ENCODE peak calls at places on chromosomes 12 and 14, in six cellular contexts. One of them, this sample, is unnamed.
A peak's percentile ranks its signal among the peaks of the same experiment; 100 is the strongest.

GRCh38 chr14:101193845-101194355 is 290.4 kb upstream of the RTL1 start:
- DNase-seq in PC-9: no peak
- DNase-seq in A549: no peak
- DNase-seq in IMR-90: no peak
- DNase-seq in hepatocyte: no peak
- DNase-seq in HCT116: no peak
- DNase-seq in this sample: no peak

GRCh38 chr14:72889366-72889765 is 4.5 kb downstream of the DPF3 start:
- DNase-seq in IMR-90: no peak
- DNase-seq in A549: no peak
- DNase-seq in PC-9: no peak
- DNase-seq in HCT116: no peak
- DNase-seq in hepatocyte: no peak
- DNase-seq in this sample: no peak

GRCh38 chr12:97308576-97309198 is 153.9 kb upstream of the RMST start:
- DNase-seq in hepatocyte: peak; percentile 58
- DNase-seq in A549: peak; percentile 68
- DNase-seq in PC-9: no peak
- DNase-seq in IMR-90: peak; percentile 65
- DNase-seq in HCT116: peak; percentile 46
- DNase-seq in this sample: peak; percentile 65

GRCh38 chr12:115998119-115998633 is 279.3 kb downstream of the MED13L start:
- DNase-seq in IMR-90: peak; percentile 72
- DNase-seq in PC-9: peak; percentile 2
- DNase-seq in hepatocyte: peak; percentile 53
- DNase-seq in HCT116: peak; percentile 32
- DNase-seq in A549: peak; percentile 56
- DNase-seq in this sample: no peak

GRCh38 chr14:67269338-67270060 is 28.3 kb downstream of the PALS1 start:
- DNase-seq in IMR-90: peak; percentile 87
- DNase-seq in PC-9: no peak
- DNase-seq in HCT116: no peak
- DNase-seq in A549: no peak
- DNase-seq in hepatocyte: peak; percentile 38
- DNase-seq in this sample: peak; percentile 39

GRCh38 chr12:124490584-124491305 is 76.7 kb downstream of the NCOR2 start:
- DNase-seq in IMR-90: no peak
- DNase-seq in PC-9: no peak
- DNase-seq in hepatocyte: peak; percentile 72
- DNase-seq in HCT116: no peak
- DNase-seq in A549: no peak
- DNase-seq in this sample: no peak

GRCh38 chr14:61503167-61503801 is 181.9 kb downstream of the PRKCH start:
- DNase-seq in HCT116: no peak
- DNase-seq in A549: no peak
- DNase-seq in PC-9: no peak
- DNase-seq in hepatocyte: no peak
- DNase-seq in IMR-90: peak; percentile 33
- DNase-seq in this sample: no peak

GRCh38 chr14:22627506-22628263 is 16.5 kb downstream of the OR6J1 start:
- DNase-seq in HCT116: no peak
- DNase-seq in A549: no peak
- DNase-seq in hepatocyte: no peak
- DNase-seq in PC-9: no peak
- DNase-seq in IMR-90: no peak
- DNase-seq in this sample: no peak

GRCh38 chr12:113059071-113059595 is 2.6 kb downstream of the DTX1 start:
- DNase-seq in PC-9: no peak
- DNase-seq in IMR-90: no peak
- DNase-seq in hepatocyte: no peak
- DNase-seq in A549: no peak
- DNase-seq in HCT116: no peak
- DNase-seq in this sample: peak; percentile 68

GRCh38 chr12:645563-646071 is 17.6 kb downstream of the NINJ2 start:
- DNase-seq in PC-9: peak; percentile 27
- DNase-seq in IMR-90: peak; percentile 62
- DNase-seq in A549: peak; percentile 75
- DNase-seq in HCT116: no peak
- DNase-seq in hepatocyte: no peak
- DNase-seq in this sample: peak; percentile 92

GRCh38 chr14:101780887-101781239 is 19.4 kb downstream of the PPP2R5C start:
- DNase-seq in hepatocyte: peak; percentile 28
- DNase-seq in HCT116: no peak
- DNase-seq in PC-9: no peak
- DNase-seq in A549: no peak
- DNase-seq in IMR-90: no peak
- DNase-seq in this sample: no peak

GRCh38 chr14:82387699-82388098 is 854.0 kb upstream of the SEL1L start:
- DNase-seq in A549: no peak
- DNase-seq in hepatocyte: no peak
- DNase-seq in PC-9: no peak
- DNase-seq in HCT116: no peak
- DNase-seq in IMR-90: no peak
- DNase-seq in this sample: no peak

GRCh38 chr12:54428050-54429013 is 9.3 kb upstream of the ITGA5 start:
- DNase-seq in PC-9: no peak
- DNase-seq in A549: no peak
- DNase-seq in hepatocyte: no peak
- DNase-seq in IMR-90: peak; percentile 68
- DNase-seq in HCT116: no peak
- DNase-seq in this sample: peak; percentile 89

GRCh38 chr14:104680056-104680805 is 9.2 kb upstream of the INF2 start:
- DNase-seq in IMR-90: peak; percentile 85
- DNase-seq in PC-9: peak; percentile 62
- DNase-seq in hepatocyte: peak; percentile 80
- DNase-seq in HCT116: no peak
- DNase-seq in A549: peak; percentile 83
- DNase-seq in this sample: peak; percentile 99

GRCh38 chr14:68397371-68397779 is 395.5 kb downstream of the ZFP36L1 start:
- DNase-seq in A549: no peak
- DNase-seq in HCT116: no peak
- DNase-seq in hepatocyte: peak; percentile 59
- DNase-seq in IMR-90: no peak
- DNase-seq in PC-9: no peak
- DNase-seq in this sample: no peak

GRCh38 chr14:37579250-37579649 is 15.8 kb downstream of the FOXA1 start:
- DNase-seq in hepatocyte: no peak
- DNase-seq in A549: no peak
- DNase-seq in PC-9: no peak
- DNase-seq in HCT116: no peak
- DNase-seq in IMR-90: no peak
- DNase-seq in this sample: peak; percentile 42

GRCh38 chr12:89951050-89951693 is 242.5 kb upstream of the ATP2B1 start:
- DNase-seq in HCT116: no peak
- DNase-seq in A549: peak; percentile 97
- DNase-seq in hepatocyte: peak; percentile 78
- DNase-seq in PC-9: peak; percentile 29
- DNase-seq in IMR-90: peak; percentile 84
- DNase-seq in this sample: peak; percentile 80

GRCh38 chr14:35286707-35287106 is 5.5 kb upstream of the PSMA6 start:
- DNase-seq in A549: no peak
- DNase-seq in IMR-90: no peak
- DNase-seq in hepatocyte: no peak
- DNase-seq in PC-9: no peak
- DNase-seq in HCT116: no peak
- DNase-seq in this sample: no peak

GRCh38 chr12:111359914-111360276 is 9.0 kb downstream of the PHETA1 start:
- DNase-seq in A549: no peak
- DNase-seq in IMR-90: no peak
- DNase-seq in HCT116: no peak
- DNase-seq in PC-9: no peak
- DNase-seq in hepatocyte: no peak
- DNase-seq in this sample: no peak

GRCh38 chr12:111359231-111359913 is 9.5 kb downstream of the PHETA1 start:
- DNase-seq in A549: no peak
- DNase-seq in hepatocyte: no peak
- DNase-seq in HCT116: no peak
- DNase-seq in PC-9: no peak
- DNase-seq in IMR-90: no peak
- DNase-seq in this sample: peak; percentile 49

GRCh38 chr12:111361717-111362576 is 6.9 kb downstream of the PHETA1 start:
- DNase-seq in IMR-90: no peak
- DNase-seq in HCT116: no peak
- DNase-seq in PC-9: peak; percentile 90
- DNase-seq in A549: no peak
- DNase-seq in hepatocyte: peak; percentile 37
- DNase-seq in this sample: peak; percentile 64

GRCh38 chr12:111361073-111361716 is 7.7 kb downstream of the PHETA1 start:
- DNase-seq in IMR-90: no peak
- DNase-seq in A549: no peak
- DNase-seq in hepatocyte: no peak
- DNase-seq in PC-9: no peak
- DNase-seq in HCT116: no peak
- DNase-seq in this sample: no peak

DNA sequence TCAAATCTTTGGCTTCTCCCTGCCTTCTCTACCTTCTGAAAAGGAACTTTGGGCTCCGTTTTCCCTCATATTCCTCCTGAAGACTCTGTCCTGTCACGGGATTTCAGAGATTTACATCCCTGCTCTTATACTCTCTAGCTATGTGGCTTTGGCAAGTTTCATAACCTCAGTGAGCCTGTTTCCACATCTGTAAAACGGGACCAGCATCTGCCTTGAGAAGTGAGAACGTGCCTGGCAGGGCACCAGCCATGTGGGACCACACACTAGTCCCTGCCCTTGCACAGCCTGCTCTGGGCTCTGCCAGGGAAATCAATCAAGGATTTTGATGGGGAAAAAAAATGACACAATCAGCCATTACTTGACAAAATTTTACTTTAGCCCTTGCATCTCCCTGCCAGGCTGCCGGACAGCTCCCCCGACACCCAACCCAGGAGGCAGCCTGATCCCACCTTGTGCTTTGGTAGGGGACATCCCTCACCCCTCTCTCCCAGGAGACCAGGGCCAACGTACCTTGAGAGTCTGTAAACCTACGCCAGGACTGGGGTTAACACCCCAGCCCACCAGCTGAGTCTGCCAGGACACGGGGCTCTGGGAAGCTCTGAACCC is 8.5 kb downstream of the PHETA1 start:
- DNase-seq in A549: no peak
- DNase-seq in hepatocyte: no peak
- DNase-seq in PC-9: no peak
- DNase-seq in IMR-90: no peak
- DNase-seq in HCT116: no peak
- DNase-seq in this sample: peak; percentile 65
- H3K4me2 ChIP-seq in A549: no peak overlapping the region
- H3K4me2 ChIP-seq in hepatocyte: no peak overlapping the region
- H3K4me2 ChIP-seq in PC-9: peak overlapping the region; percentile 71
- H3K4me2 ChIP-seq in IMR-90: no peak overlapping the region
- H3K4me2 ChIP-seq in HCT116: no peak overlapping the region
- H3K4me2 ChIP-seq in this sample: no peak overlapping the region

GRCh38 chr12:43283206-43283605 is 268.8 kb downstream of the ADAMTS20 start:
- DNase-seq in PC-9: no peak
- DNase-seq in hepatocyte: no peak
- DNase-seq in HCT116: no peak
- DNase-seq in IMR-90: no peak
- DNase-seq in A549: no peak
- DNase-seq in this sample: peak; percentile 66

GRCh38 chr12:43281563-43281962 is 270.4 kb downstream of the ADAMTS20 start:
- DNase-seq in PC-9: no peak
- DNase-seq in HCT116: no peak
- DNase-seq in A549: no peak
- DNase-seq in IMR-90: no peak
- DNase-seq in hepatocyte: no peak
- DNase-seq in this sample: no peak

GRCh38 chr12:43282106-43282505 is 269.9 kb downstream of the ADAMTS20 start:
- DNase-seq in hepatocyte: peak; percentile 24
- DNase-seq in A549: peak; percentile 25
- DNase-seq in PC-9: no peak
- DNase-seq in IMR-90: peak; percentile 65
- DNase-seq in HCT116: peak; percentile 16
- DNase-seq in this sample: peak; percentile 49

GRCh38 chr12:43285248-43285647 is 266.8 kb downstream of the ADAMTS20 start:
- DNase-seq in A549: no peak
- DNase-seq in HCT116: no peak
- DNase-seq in hepatocyte: no peak
- DNase-seq in IMR-90: peak; percentile 98
- DNase-seq in PC-9: no peak
- DNase-seq in this sample: no peak

DNA sequence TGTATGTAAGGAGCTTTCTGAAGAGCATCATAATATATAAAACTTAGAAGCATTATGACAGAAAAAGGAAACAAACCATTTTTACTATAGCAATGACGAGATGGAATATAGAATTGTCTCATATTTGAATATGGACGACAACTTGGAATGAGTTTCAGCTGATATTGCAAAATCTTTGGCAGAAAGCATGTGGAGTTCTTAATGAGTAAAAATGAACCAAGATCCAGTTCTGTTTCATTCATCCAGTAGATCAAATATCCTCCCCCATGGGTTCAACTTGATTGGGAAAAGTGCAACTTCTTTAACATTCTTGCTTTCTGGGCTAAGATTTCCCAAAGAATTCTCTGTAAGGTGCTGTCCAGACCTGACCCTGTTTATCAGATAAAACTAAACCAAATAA is 267.6 kb downstream of the ADAMTS20 start:
- DNase-seq in HCT116: no peak
- DNase-seq in PC-9: no peak
- DNase-seq in IMR-90: no peak
- DNase-seq in A549: no peak
- DNase-seq in hepatocyte: no peak
- DNase-seq in this sample: no peak
- H3K4me2 ChIP-seq in HCT116: no peak overlapping the region
- H3K4me2 ChIP-seq in PC-9: no peak overlapping the region
- H3K4me2 ChIP-seq in IMR-90: no peak overlapping the region
- H3K4me2 ChIP-seq in A549: no peak overlapping the region
- H3K4me2 ChIP-seq in hepatocyte: no peak overlapping the region
- H3K4me2 ChIP-seq in this sample: peak overlapping the region; percentile 65

DNA sequence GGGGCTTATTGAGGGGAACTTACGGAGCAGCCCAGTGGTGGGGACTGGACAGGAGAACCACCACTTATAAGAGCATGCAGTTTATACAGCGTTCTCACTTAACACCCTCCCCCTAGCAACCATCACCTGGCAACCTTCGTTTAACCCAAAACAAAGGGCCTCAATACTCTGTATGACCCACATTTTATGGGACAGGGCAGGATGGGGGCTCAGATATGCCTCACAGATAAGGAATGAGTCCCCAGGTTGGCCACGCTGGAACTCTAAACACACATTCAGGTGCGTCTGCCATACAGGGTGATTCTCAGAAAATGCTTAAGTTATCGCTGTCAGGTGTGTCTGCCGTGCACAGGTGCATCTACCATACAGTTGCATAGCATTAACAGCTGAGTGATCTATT is 99.2 kb downstream of the GCH1 start:
- DNase-seq in PC-9: no peak
- DNase-seq in IMR-90: no peak
- DNase-seq in hepatocyte: no peak
- DNase-seq in A549: no peak
- DNase-seq in HCT116: no peak
- DNase-seq in this sample: no peak
- H3K4me2 ChIP-seq in PC-9: no peak overlapping the region
- H3K4me2 ChIP-seq in IMR-90: no peak overlapping the region
- H3K4me2 ChIP-seq in hepatocyte: no peak overlapping the region
- H3K4me2 ChIP-seq in A549: no peak overlapping the region
- H3K4me2 ChIP-seq in HCT116: no peak overlapping the region
- H3K4me2 ChIP-seq in this sample: no peak overlapping the region

DNA sequence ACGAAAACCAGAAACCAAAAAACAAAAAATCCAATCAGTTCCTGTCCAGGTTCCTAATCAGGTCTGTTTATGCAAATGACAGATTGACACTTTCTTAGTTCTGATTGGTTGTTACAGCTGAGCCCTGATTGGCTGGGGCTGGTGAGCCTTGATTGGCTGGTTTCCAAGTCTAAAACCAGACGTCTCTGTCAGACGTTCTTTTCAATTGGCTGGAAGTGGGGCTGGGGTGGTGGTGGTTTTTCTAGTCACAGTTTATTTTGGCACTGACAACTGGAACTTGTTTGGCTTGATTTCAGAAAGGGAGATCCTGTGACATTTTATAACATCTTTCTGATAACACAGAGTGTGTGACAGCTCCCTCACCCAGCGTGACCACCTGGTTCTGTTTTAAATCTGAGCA is 36.1 kb upstream of the PRICKLE1 start:
- DNase-seq in HCT116: no peak
- DNase-seq in hepatocyte: no peak
- DNase-seq in A549: no peak
- DNase-seq in PC-9: no peak
- DNase-seq in IMR-90: no peak
- DNase-seq in this sample: no peak
- H3K4me2 ChIP-seq in HCT116: no peak overlapping the region
- H3K4me2 ChIP-seq in hepatocyte: no peak overlapping the region
- H3K4me2 ChIP-seq in A549: no peak overlapping the region
- H3K4me2 ChIP-seq in PC-9: no peak overlapping the region
- H3K4me2 ChIP-seq in IMR-90: no peak overlapping the region
- H3K4me2 ChIP-seq in this sample: no peak overlapping the region

This sample was measured in osteoblast.